ENCODE peak calls at places on chromosomes 2 and 18, in eight cellular contexts. U is H1, E is ovary, V is tibial nerve, W is body of pancreas, Z is A549, F is breast epithelium, L is transverse colon. X is an unnamed sample. For H3K4me1, the result is how much of the 10 kb centered on the place peaks cover.

GRCh38 chr2:96157649-96158553 is 12.7 kb upstream of the DUSP2 start:
- DNase-seq in F (no peak), V (no peak), Z (no peak), W (no peak), U (no peak), L (no peak), E (no peak), X (no peak)

GRCh38 chr2:126700073-126700581 is 44.2 kb downstream of the GYPC start:
- DNase-seq in Z (no peak), L (no peak), U (no peak), W (no peak), E (peak), F (no peak), V (no peak), X (no peak)

GRCh38 chr2:158321264-158321663 is 135.3 kb downstream of the CCDC148 start:
- DNase-seq in U (no peak), Z (no peak), W (no peak), V (no peak), E (no peak), F (no peak), L (no peak), X (no peak)

GRCh38 chr2:64654993-64655666 is 1.4 kb upstream of the SERTAD2 start:
- DNase-seq in U (no peak), Z (peak), E (no peak), W (peak), L (no peak), F (no peak), V (no peak), X (no peak)

GRCh38 chr2:33122726-33123125 is 176.0 kb downstream of the LTBP1 start:
- DNase-seq in Z (no peak), L (no peak), E (no peak), U (no peak), F (no peak), W (no peak), V (no peak), X (no peak)

GRCh38 chr2:42513252-42513918 is 19.6 kb upstream of the KCNG3 start:
- DNase-seq in L (peak), E (no peak), F (no peak), Z (peak), U (no peak), V (peak), W (peak), X (peak)

GRCh38 chr2:127332335-127332734 is 38.4 kb upstream of the ERCC3 start:
- DNase-seq in F (no peak), E (no peak), Z (no peak), W (no peak), L (no peak), V (no peak), U (no peak), X (no peak)

GRCh38 chr2:157470321-157470720 is 26.4 kb upstream of the CYTIP start:
- DNase-seq in Z (no peak), W (no peak), F (no peak), U (no peak), E (no peak), V (no peak), L (no peak), X (no peak)

GRCh38 chr2:118854507-118855300 is 7.3 kb upstream of the EN1 start:
- DNase-seq in F (no peak), Z (no peak), E (no peak), W (no peak), L (no peak), U (no peak), V (no peak), X (no peak)

GRCh38 chr2:25879133-25879730 is 945 bp upstream of the ASXL2 start:
- DNase-seq in L (no peak), V (no peak), W (no peak), Z (no peak), E (no peak), F (no peak), U (no peak), X (no peak)

GRCh38 chr2:215270118-215270451 is 41.8 kb upstream of the ATIC start:
- DNase-seq in U (no peak), E (no peak), F (no peak), W (no peak), V (no peak), L (no peak), Z (no peak), X (no peak)

GRCh38 chr2:214593723-214594122 is 182.9 kb downstream of the VWC2L start:
- DNase-seq in W (peak), U (peak), L (no peak), Z (no peak), E (no peak), V (no peak), F (no peak), X (no peak)

GRCh38 chr2:75523313-75524275 is 37.1 kb downstream of the EVA1A start:
- DNase-seq in Z (peak), L (no peak), U (no peak), E (no peak), V (no peak), F (no peak), W (no peak), X (no peak)

GRCh38 chr2:156346731-156347130 is 14.2 kb upstream of the NR4A2 start:
- DNase-seq in Z (no peak), F (no peak), L (no peak), U (no peak), E (no peak), W (no peak), V (no peak), X (no peak)

GRCh38 chr2:36951574-36951973 is 14.8 kb downstream of the STRN start:
- DNase-seq in F (no peak), W (no peak), V (no peak), E (no peak), Z (no peak), U (no peak), L (no peak), X (no peak)

GRCh38 chr2:108987111-108987510 is 1.9 kb downstream of the EDAR start:
- DNase-seq in Z (no peak), U (no peak), E (no peak), W (no peak), L (no peak), F (no peak), V (no peak), X (no peak)

GRCh38 chr2:191262436-191262835 is 17.2 kb downstream of the MYO1B start:
- DNase-seq in U (no peak), F (no peak), V (no peak), E (no peak), L (no peak), W (no peak), Z (no peak), X (no peak)

GRCh38 chr2:197908940-197909339 is 104.5 kb downstream of the PLCL1 start:
- DNase-seq in F (no peak), Z (no peak), V (no peak), U (no peak), L (no peak), W (no peak), E (no peak), X (no peak)

GRCh38 chr2:144886847-144887246 is 366.9 kb upstream of the ZEB2 start:
- DNase-seq in F (no peak), E (peak), U (no peak), V (peak), L (no peak), Z (no peak), W (peak), X (peak)

GRCh38 chr2:131828164-131828561 is 300.5 kb downstream of the CCDC74A start:
- DNase-seq in W (no peak), U (no peak), L (no peak), E (no peak), V (no peak), F (no peak), Z (no peak), X (no peak)

GRCh38 chr18:76771132-76771824 is 51.1 kb upstream of the ZNF236 start:
- DNase-seq in L (no peak), E (no peak), F (no peak), W (no peak), U (no peak), Z (no peak), V (no peak), X (no peak)

GRCh38 chr2:33620-34019 is 12.7 kb downstream of the FAM110C start:
- DNase-seq in U (no peak), Z (no peak), V (no peak), F (no peak), W (peak), L (peak), E (no peak), X (no peak)

GRCh38 chr2:12738112-12738485 is 21.4 kb downstream of the TRIB2 start:
- DNase-seq in F (no peak), U (no peak), W (no peak), E (no peak), V (peak), Z (no peak), L (no peak), X (no peak)

GRCh38 chr18:59624384-59624760 is 72.9 kb downstream of the CCBE1 start:
- DNase-seq in E (no peak), L (no peak), U (no peak), F (no peak), V (peak), Z (no peak), W (no peak), X (no peak)

GRCh38 chr18:76913583-76913982 is 91.2 kb downstream of the ZNF236 start:
- DNase-seq in V (no peak), U (no peak), W (no peak), E (no peak), Z (no peak), F (no peak), L (peak), X (no peak)

GRCh38 chr2:172427990-172428840 is 829 bp downstream of the ITGA6 start:
- DNase-seq in U (no peak), W (peak), V (peak), F (no peak), Z (peak), E (peak), L (peak), X (peak)

GRCh38 chr2:209368924-209369323 is 54.9 kb upstream of the MAP2 start:
- DNase-seq in E (no peak), Z (peak), F (peak), L (peak), V (no peak), W (peak), U (no peak), X (peak)

GRCh38 chr2:177326005-177326404 is 61.5 kb upstream of the NFE2L2 start:
- DNase-seq in Z (no peak), E (no peak), V (no peak), W (no peak), L (no peak), U (no peak), F (no peak), X (no peak)
- H3K27ac ChIP-seq in Z (no peak), E (no peak), V (no peak), W (no peak), L (no peak), U (no peak), F (peak), X (no peak)

GRCh38 chr18:1270081-1270480 is 365.4 kb downstream of the ADCYAP1 start:
- DNase-seq in L (no peak), F (no peak), E (no peak), V (no peak), U (no peak), Z (no peak), W (peak), X (no peak)
- TF ChIP-seq POLR2A in L (no peak), F (no peak), E (no peak), V (no peak), U (no peak), Z (no peak), W (no peak), X (no peak)

GRCh38 chr2:68993660-68994059 is 19.2 kb downstream of the GKN1 start:
- DNase-seq in Z (no peak), F (no peak), U (no peak), V (no peak), E (no peak), L (no peak), W (no peak), X (no peak)
- H3K4me1 ChIP-seq in Z (under half), F (under half), U (under half), V (under half), E (under half), L (under half), W (under half), X (under half)

DNA sequence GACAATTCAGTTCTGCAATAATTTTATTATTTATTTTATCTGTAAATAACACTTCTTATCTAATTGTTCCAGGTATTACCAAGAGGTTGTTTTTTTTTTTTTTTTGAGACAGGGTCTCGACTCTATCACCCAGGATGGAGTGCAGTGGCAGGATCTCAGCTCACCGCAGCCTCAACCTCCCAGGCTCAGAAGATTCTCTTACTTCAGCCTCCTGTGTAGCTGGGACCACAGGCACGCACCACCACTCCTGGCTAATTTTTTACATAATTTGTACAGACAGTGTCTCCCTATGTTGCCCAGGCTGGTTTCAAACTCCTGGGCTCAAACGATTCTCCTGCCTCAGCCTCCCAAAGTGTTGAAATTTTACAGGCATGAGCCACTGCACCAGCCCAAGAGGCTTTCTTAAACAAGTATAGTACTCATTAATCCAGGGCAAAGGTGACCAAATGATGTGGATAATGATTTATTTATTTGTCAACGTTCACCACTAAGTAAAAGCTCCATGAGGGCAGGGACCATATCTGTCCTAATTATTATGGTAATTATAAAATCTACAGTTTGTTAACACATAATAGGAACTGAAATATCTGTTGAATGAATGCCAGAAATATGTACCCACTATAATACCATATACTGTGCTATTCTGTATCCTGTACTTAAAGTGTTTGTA is 12.0 kb downstream of the STK17B start:
- DNase-seq in E (no peak), Z (no peak), U (no peak), W (no peak), F (no peak), V (no peak), L (no peak), X (no peak)
- H3K27ac ChIP-seq in E (no peak), Z (no peak), U (no peak), W (peak), F (peak), V (peak), L (peak), X (no peak)

GRCh38 chr2:21361406-21361805 is 237.6 kb downstream of the TDRD15 start:
- DNase-seq in V (no peak), L (no peak), E (no peak), Z (no peak), U (no peak), F (no peak), W (no peak), X (no peak)

GRCh38 chr2:21358971-21359370 is 235.2 kb downstream of the TDRD15 start:
- DNase-seq in F (no peak), L (no peak), V (no peak), E (no peak), W (no peak), U (no peak), Z (no peak), X (no peak)

GRCh38 chr2:21362101-21362500 is 238.3 kb downstream of the TDRD15 start:
- DNase-seq in V (no peak), Z (no peak), L (no peak), U (no peak), F (no peak), E (no peak), W (no peak), X (no peak)

GRCh38 chr2:21367421-21367820 is 243.7 kb downstream of the TDRD15 start:
- DNase-seq in V (no peak), L (no peak), E (no peak), Z (no peak), W (no peak), U (peak), F (no peak), X (no peak)

GRCh38 chr2:21363364-21363763 is 239.6 kb downstream of the TDRD15 start:
- DNase-seq in Z (no peak), W (no peak), E (no peak), F (no peak), L (no peak), U (no peak), V (no peak), X (no peak)
- TF ChIP-seq POLR2A in Z (no peak), W (no peak), E (no peak), F (no peak), L (no peak), U (no peak), V (no peak), X (no peak)

DNA sequence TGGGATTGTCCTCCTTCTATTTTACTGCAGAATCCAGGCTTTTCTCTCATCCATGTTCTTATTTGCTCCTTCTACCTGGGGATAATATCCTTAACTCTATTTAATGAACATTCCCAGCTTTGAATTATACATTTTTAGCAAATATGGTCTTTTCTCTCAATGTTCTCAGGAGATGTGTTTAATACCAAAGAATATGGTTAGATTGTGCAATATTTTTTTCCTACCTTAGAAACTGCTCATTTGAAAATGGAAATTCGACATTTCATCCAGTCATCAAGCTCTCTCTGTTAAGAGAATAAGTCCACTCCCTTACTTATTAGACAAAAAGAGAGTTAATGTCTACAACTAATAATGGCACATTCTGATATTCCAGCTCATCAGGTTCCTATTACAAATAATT is 160.4 kb upstream of the GULP1 start:
- DNase-seq in L (no peak), E (no peak), Z (no peak), U (no peak), F (no peak), V (no peak), W (no peak), X (no peak)
- H3K4me1 ChIP-seq in L (under half), E (under half), Z (under half), U (under half), F (under half), V (under half), W (under half), X (under half)

GRCh38 chr2:238322001-238322411 is 1.7 kb downstream of the TRAF3IP1 start:
- DNase-seq in L (no peak), W (no peak), E (no peak), F (no peak), V (no peak), Z (no peak), U (no peak), X (no peak)

GRCh38 chr2:238325694-238326093 is 5.4 kb downstream of the TRAF3IP1 start:
- DNase-seq in U (no peak), Z (no peak), W (no peak), L (no peak), V (no peak), F (no peak), E (no peak), X (no peak)

GRCh38 chr2:238320246-238320647 is at the start of gene TRAF3IP1:
- DNase-seq in V (peak), W (peak), E (peak), Z (peak), U (peak), L (peak), F (peak), X (peak)

GRCh38 chr2:238320648-238321281 is 447 bp downstream of the TRAF3IP1 start:
- DNase-seq in W (peak), Z (peak), E (no peak), L (no peak), U (no peak), V (no peak), F (no peak), X (peak)

GRCh38 chr2:238321467-238321866 is 1.1 kb downstream of the TRAF3IP1 start:
- DNase-seq in F (no peak), L (no peak), V (no peak), U (no peak), E (no peak), Z (no peak), W (no peak), X (no peak)
- H3K27ac ChIP-seq in F (peak), L (no peak), V (no peak), U (no peak), E (no peak), Z (peak), W (no peak), X (no peak)

DNA sequence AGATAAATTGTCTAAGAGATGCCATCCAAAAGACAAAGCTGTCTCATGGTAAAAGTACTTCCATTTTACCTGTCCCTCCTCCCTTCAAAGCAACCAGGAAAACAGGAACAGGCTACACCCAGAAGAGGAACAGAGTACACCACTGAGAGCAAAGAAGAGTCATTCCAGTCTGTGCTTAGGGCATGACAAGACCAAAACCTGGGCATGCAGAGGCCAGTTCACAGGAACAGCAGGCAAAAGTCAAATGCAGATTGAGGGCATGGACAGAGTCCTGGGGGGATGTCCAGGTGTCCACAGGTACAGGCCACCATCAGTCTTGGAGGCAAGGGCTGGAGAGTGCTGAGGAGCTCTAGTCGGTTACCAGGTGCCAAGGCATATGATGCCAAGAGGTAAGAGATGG is 23.7 kb downstream of the PLEK start:
- DNase-seq in V (no peak), U (no peak), L (no peak), Z (no peak), W (no peak), F (no peak), E (no peak), X (no peak)
- TF ChIP-seq POLR2A in V (no peak), U (no peak), L (no peak), Z (no peak), W (no peak), F (no peak), E (no peak), X (no peak)

GRCh38 chr2:239227111-239227581 is 173.7 kb downstream of the HDAC4 start:
- DNase-seq in L (no peak), F (no peak), Z (no peak), E (no peak), W (no peak), V (no peak), U (no peak), X (no peak)

GRCh38 chr2:239225456-239225855 is 175.4 kb downstream of the HDAC4 start:
- DNase-seq in F (no peak), L (no peak), E (no peak), Z (no peak), U (no peak), W (no peak), V (no peak), X (no peak)

GRCh38 chr2:239226677-239227076 is 174.1 kb downstream of the HDAC4 start:
- DNase-seq in L (no peak), E (no peak), W (no peak), U (no peak), F (no peak), V (no peak), Z (no peak), X (peak)

GRCh38 chr2:239227661-239228371 is 173.0 kb downstream of the HDAC4 start:
- DNase-seq in E (no peak), W (peak), Z (no peak), F (no peak), V (no peak), L (no peak), U (no peak), X (peak)

DNA sequence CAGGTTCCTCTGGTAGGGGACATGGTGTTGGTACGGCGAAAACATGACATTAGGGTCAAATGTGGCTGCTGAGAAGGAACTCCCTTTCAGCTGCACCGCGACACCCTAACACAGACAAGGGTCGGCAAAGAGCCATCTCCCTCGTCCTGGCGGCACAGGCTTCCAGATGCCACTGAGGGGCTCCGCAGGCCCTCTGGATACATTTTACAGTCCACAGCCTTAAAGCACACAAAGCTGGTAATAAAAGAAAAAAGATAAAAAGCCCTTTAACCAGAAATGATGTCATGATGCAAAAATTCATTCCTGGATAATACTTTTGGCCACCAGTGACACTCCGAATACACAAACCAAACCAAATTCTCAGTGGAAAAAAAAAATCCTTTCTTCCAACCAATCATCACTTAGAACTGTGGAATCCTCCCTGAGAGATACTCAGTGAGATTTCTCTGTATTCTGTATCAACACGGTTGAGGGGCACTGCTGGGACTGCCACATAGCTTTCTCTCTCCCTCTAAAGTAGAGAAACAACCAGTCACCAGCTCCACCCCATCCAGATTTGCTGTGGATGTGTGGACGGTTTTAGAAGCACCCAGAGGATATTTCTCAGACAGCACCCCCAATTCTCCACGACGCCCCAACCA is 174.8 kb downstream of the HDAC4 start:
- DNase-seq in V (no peak), W (no peak), F (no peak), L (no peak), U (no peak), Z (no peak), E (peak), X (peak)
- H3K4me1 ChIP-seq in V (half or more), W (under half), F (under half), L (under half), U (under half), Z (under half), E (under half), X (half or more)

X was measured in adrenal gland.